ENCODE peak calls at places on chromosome 1, in four cellular contexts. R is HEK293T; F is activated naive CD4-positive, alpha-beta T cell treated with anti-CD3 and anti-CD28 coated beads, Interleukin-2, amount 10 ng/mL, durations not matched to agents 7 days and 5 days; P is AG04450. I is an unnamed sample.
A peak's percentile ranks its signal among the peaks of the same experiment; 100 is the strongest.

GRCh38 chr1:11602424-11602823 is 51.8 kb downstream of the FBXO2 start:
- DNase-seq in R (no peak), F (no peak), P (no peak), I (no peak)

GRCh38 chr1:156499703-156500577 is 635 bp downstream of the MEF2D start:
- DNase-seq in R (peak; percentile 56), F (peak; percentile 70), P (no peak), I (no peak)

GRCh38 chr1:119674835-119675289 is 26.8 kb upstream of the ZNF697 start:
- DNase-seq in R (no peak), F (no peak), P (no peak), I (no peak)

GRCh38 chr1:54949971-54950360 is 30.5 kb upstream of the TMEM61 start:
- DNase-seq in R (no peak), F (no peak), P (no peak), I (peak; percentile 27)

GRCh38 chr1:30023300-30024022 is 699.9 kb downstream of the MATN1 start:
- DNase-seq in R (no peak), F (no peak), P (no peak), I (no peak)

GRCh38 chr1:26171084-26172072 is at the start of gene ZNF593OS:
- DNase-seq in R (no peak), F (no peak), P (no peak), I (no peak)

GRCh38 chr1:13703128-13703513 is 3.1 kb downstream of the PRDM2 start:
- DNase-seq in R (no peak), F (no peak), P (no peak), I (no peak)

GRCh38 chr1:75472089-75472970 is 138.6 kb downstream of the SLC44A5 start:
- DNase-seq in R (no peak), F (no peak), P (no peak), I (no peak)

GRCh38 chr1:154520333-154520732 is 18.1 kb upstream of the SHE start:
- DNase-seq in R (no peak), F (no peak), P (no peak), I (no peak)

GRCh38 chr1:213374369-213374768 is 323.3 kb downstream of the RPS6KC1 start:
- DNase-seq in R (peak; percentile 81), F (peak; percentile 70), P (no peak), I (peak; percentile 8)

GRCh38 chr1:55010887-55011217 is 12.1 kb downstream of the BSND start:
- DNase-seq in R (no peak), F (no peak), P (no peak), I (no peak)

GRCh38 chr1:241721011-241721410 is 68.9 kb downstream of the WDR64 start:
- DNase-seq in R (no peak), F (no peak), P (no peak), I (no peak)

GRCh38 chr1:245121523-245121922 is 33.3 kb upstream of the KIF26B start:
- DNase-seq in R (peak; percentile 49), F (no peak), P (no peak), I (no peak)

GRCh38 chr1:37037675-37038074 is 3.4 kb upstream of the GRIK3 start:
- DNase-seq in R (no peak), F (no peak), P (no peak), I (no peak)

GRCh38 chr1:41436281-41437010 is 48.0 kb downstream of the EDN2 start:
- DNase-seq in R (no peak), F (no peak), P (no peak), I (no peak)

GRCh38 chr1:222204475-222204874 is 343.4 kb downstream of the HHIPL2 start:
- DNase-seq in R (no peak), F (no peak), P (no peak), I (no peak)

GRCh38 chr1:93732514-93732913 is 50.9 kb upstream of the BCAR3 start:
- DNase-seq in R (no peak), F (no peak), P (no peak), I (no peak)

GRCh38 chr1:166353162-166353561 is 186.4 kb upstream of the FAM78B start:
- DNase-seq in R (no peak), F (no peak), P (no peak), I (no peak)

GRCh38 chr1:223780926-223781325 is 64.8 kb downstream of the TP53BP2 start:
- DNase-seq in R (no peak), F (no peak), P (no peak), I (no peak)

GRCh38 chr1:22969224-22969829 is 3.3 kb downstream of the LACTBL1 start:
- DNase-seq in R (no peak), F (no peak), P (peak; percentile 77), I (peak; percentile 76)

GRCh38 chr1:178412400-178412770 is 84.4 kb downstream of the CLEC20A start:
- DNase-seq in R (no peak), F (no peak), P (no peak), I (no peak)